ENCODE peak calls at places on chromosomes 3 and 15, in seven cellular contexts. Z is spleen, N is IMR-90, G is astrocyte of the spinal cord, X is lower leg skin, F is cardiac fibroblast, V is uterus. T is an unnamed sample.

GRCh38 chr3:46098319-46098761 is 71.1 kb upstream of the XCR1 start:
- DNase-seq in Z (peak), N (peak), G (peak), X (no peak), F (peak), V (peak), T (peak)

GRCh38 chr15:80988148-80988796 is 1.3 kb downstream of the MESD start:
- DNase-seq in Z (no peak), N (no peak), G (no peak), X (no peak), F (no peak), V (no peak), T (no peak)

GRCh38 chr15:34039506-34040123 is 611 bp upstream of the AVEN start:
- DNase-seq in Z (no peak), N (peak), G (peak), X (no peak), F (no peak), V (no peak), T (peak)

GRCh38 chr3:99128740-99129505 is 227.4 kb upstream of the DCBLD2 start:
- DNase-seq in Z (no peak), N (peak), G (peak), X (no peak), F (peak), V (no peak), T (peak)

GRCh38 chr15:69509131-69509530 is 56.5 kb downstream of the RPLP1 start:
- DNase-seq in Z (no peak), N (peak), G (peak), X (no peak), F (no peak), V (no peak), T (peak)

GRCh38 chr15:34243226-34243625 is 18.4 kb downstream of the EMC4 start:
- DNase-seq in Z (no peak), N (peak), G (no peak), X (no peak), F (peak), V (no peak), T (no peak)

GRCh38 chr3:168511428-168512014 is 415.8 kb upstream of the GOLIM4 start:
- DNase-seq in Z (no peak), N (peak), G (peak), X (no peak), F (peak), V (no peak), T (peak)

GRCh38 chr3:72318504-72319201 is 529.6 kb downstream of the SHQ1 start:
- DNase-seq in Z (no peak), N (peak), G (peak), X (no peak), F (peak), V (no peak), T (no peak)

GRCh38 chr3:31204026-31204795 is 309.8 kb upstream of the GADL1 start:
- DNase-seq in Z (no peak), N (no peak), G (no peak), X (no peak), F (no peak), V (no peak), T (no peak)

GRCh38 chr15:38514601-38515000 is 50.0 kb downstream of the RASGRP1 start:
- DNase-seq in Z (no peak), N (no peak), G (no peak), X (no peak), F (no peak), V (no peak), T (no peak)

GRCh38 chr3:48428863-48429415 is 947 bp downstream of the PLXNB1 start:
- DNase-seq in Z (no peak), N (peak), G (no peak), X (peak), F (peak), V (peak), T (no peak)

GRCh38 chr3:77684115-77684514 is 644.2 kb downstream of the ROBO2 start:
- DNase-seq in Z (no peak), N (no peak), G (no peak), X (no peak), F (no peak), V (no peak), T (no peak)

GRCh38 chr3:49104427-49105291 is at the start of gene QARS1:
- DNase-seq in Z (peak), N (peak), G (peak), X (peak), F (peak), V (peak), T (peak)

GRCh38 chr3:195150194-195151118 is 120.5 kb downstream of the XXYLT1 start:
- DNase-seq in Z (peak), N (peak), G (peak), X (peak), F (peak), V (peak), T (peak)

GRCh38 chr3:43415088-43415487 is 128.7 kb downstream of the SNRK start:
- DNase-seq in Z (no peak), N (no peak), G (no peak), X (no peak), F (no peak), V (no peak), T (no peak)

GRCh38 chr3:194203482-194204035 is 67.6 kb downstream of the HES1 start:
- DNase-seq in Z (no peak), N (no peak), G (no peak), X (no peak), F (no peak), V (no peak), T (peak)

GRCh38 chr15:87354661-87355410 is 901.7 kb downstream of the NTRK3 start:
- DNase-seq in Z (no peak), N (peak), G (peak), X (no peak), F (peak), V (no peak), T (peak)

GRCh38 chr3:127672429-127673190 is at the start of gene ABTB1:
- DNase-seq in Z (peak), N (peak), G (peak), X (peak), F (peak), V (peak), T (peak)

GRCh38 chr3:186902154-186902553 is 28.2 kb upstream of the ST6GAL1 start:
- DNase-seq in Z (no peak), N (no peak), G (peak), X (no peak), F (no peak), V (no peak), T (no peak)

GRCh38 chr3:155805204-155805801 is 775 bp downstream of the C3orf33 start:
- DNase-seq in Z (no peak), N (no peak), G (no peak), X (peak), F (no peak), V (peak), T (peak)

DNA sequence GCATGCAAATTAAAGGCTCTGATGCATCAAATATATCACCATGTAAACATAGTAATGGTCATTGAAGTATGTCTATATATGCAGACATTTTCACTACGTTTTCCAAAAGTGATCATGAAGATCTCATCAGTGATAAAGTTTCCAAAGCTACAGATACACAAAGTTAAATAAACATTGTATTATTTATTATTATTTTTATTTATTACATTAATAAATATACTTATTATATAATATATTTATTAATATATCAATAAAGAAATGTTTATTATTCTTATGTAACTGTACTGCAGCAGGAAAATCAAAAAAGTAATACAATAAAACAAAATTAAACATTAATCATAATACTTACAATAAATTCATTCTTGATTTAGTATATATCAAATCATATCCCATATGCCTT is 791.2 kb downstream of the GBE1 start:
- DNase-seq in Z (no peak), N (no peak), G (no peak), X (no peak), F (no peak), V (no peak), T (no peak)
- H3K4me3 ChIP-seq in Z (no peak), N (no peak), G (no peak), X (no peak), F (no peak), V (no peak), T (no peak)

DNA sequence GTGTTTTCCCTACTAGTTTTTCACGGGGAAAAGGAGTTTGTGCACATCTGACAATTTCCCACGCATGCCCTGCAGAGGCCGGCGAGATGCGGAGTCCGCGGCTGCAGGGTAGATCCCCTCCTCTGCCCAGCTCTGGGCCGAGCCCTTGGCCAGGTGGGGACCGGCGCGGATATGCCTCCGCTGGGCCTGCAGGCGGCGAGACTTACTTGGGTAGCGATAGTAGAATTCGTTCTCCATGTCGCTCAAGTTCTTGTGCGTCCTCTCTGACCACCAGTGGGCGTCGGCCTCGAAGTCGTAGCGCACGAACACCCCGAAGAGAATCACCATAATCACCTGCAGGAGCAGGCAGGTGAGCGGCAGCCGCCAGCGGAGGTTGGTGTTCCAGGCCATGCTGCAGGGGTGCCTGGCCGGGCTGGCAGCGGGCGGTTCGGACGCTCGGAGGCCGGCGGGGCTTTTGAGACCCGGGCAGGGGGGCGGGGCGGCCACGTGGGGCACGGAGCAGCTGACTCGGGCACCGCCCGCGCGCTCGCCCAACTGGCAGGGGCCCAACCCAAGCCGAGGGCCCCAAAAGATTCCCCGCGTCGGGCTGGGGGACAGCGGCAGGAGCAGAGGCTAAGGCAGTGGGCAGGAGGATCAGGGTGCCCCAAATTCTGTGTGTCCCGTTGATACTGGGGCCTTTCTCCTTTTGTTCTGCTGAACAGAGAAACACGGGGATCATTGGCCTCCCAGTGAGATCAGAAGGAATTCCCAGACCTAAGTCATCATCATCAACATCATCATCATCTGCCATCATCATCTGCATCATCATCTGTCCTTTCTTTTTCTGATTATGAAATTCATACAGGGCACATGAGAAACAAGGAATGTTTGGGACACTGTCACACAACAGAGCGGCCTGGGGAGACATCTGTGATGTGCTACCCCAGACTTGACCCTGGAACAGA is at the start of gene RHCG:
- DNase-seq in Z (no peak), N (peak), G (no peak), X (no peak), F (peak), V (no peak), T (peak)
- TF ChIP-seq CTCF in Z (no peak), N (peak), G (peak), X (no peak), F (peak), V (no peak), T (peak)

GRCh38 chr3:63972196-63972595 is 51.1 kb downstream of the PSMD6 start:
- DNase-seq in Z (no peak), N (peak), G (peak), X (no peak), F (peak), V (no peak), T (peak)

GRCh38 chr3:63968612-63969350 is 54.5 kb downstream of the PSMD6 start:
- DNase-seq in Z (no peak), N (peak), G (no peak), X (no peak), F (no peak), V (no peak), T (peak)

GRCh38 chr3:63969866-63970265 is 53.4 kb downstream of the PSMD6 start:
- DNase-seq in Z (no peak), N (no peak), G (no peak), X (no peak), F (no peak), V (no peak), T (no peak)

GRCh38 chr3:63972987-63973386 is 50.3 kb downstream of the PSMD6 start:
- DNase-seq in Z (no peak), N (no peak), G (no peak), X (no peak), F (no peak), V (no peak), T (no peak)

DNA sequence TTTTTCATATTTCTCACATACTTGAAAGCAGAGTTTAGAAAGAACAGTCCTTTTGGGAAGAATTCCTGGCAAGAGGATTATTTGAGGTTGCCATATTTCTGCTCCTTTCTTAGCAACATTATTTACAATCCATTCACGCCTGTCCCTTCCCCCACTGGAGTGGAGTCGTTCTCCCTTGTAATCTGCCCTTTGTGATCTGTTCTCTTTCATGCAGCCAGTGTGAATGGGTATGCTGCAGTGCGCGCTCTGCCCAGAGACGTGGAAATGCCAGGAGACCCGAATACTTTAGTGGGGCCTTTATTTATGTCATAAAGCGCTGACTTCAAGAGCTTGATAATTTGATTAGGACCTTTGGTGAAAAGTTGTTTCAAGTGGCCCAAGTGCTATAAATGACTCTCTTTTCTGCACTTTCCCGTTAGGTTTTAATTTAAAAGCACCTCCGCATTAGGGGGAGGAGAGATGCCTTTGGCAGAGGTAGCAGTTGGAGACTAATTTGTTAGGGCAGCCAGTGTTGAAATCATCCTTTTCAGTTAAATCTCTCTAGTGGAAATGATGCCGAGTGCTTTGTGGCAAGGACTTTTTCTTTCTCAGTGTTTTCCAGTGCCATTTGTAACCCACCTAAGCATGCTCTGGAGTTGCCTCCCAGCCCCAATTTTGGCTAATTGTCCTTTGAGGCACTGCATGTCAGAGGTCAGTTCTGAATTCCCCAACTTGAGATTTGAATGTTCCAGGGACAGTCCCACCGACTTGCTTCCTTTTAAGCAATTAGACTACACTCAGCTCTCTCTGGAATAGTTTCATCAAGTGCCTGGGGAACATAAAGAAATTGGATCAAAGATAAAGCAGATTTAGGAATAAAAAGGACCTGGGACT is 52.5 kb downstream of the PSMD6 start:
- DNase-seq in Z (no peak), N (no peak), G (no peak), X (no peak), F (peak), V (no peak), T (no peak)
- H3K4me3 ChIP-seq in Z (no peak), N (no peak), G (no peak), X (no peak), F (no peak), V (no peak), T (no peak)

GRCh38 chr15:50064674-50065073 is 54.4 kb downstream of the ATP8B4 start:
- DNase-seq in Z (no peak), N (no peak), G (no peak), X (no peak), F (no peak), V (no peak), T (no peak)
- TF ChIP-seq CTCF in Z (no peak), N (no peak), G (no peak), X (no peak), F (no peak), V (no peak), T (no peak)

DNA sequence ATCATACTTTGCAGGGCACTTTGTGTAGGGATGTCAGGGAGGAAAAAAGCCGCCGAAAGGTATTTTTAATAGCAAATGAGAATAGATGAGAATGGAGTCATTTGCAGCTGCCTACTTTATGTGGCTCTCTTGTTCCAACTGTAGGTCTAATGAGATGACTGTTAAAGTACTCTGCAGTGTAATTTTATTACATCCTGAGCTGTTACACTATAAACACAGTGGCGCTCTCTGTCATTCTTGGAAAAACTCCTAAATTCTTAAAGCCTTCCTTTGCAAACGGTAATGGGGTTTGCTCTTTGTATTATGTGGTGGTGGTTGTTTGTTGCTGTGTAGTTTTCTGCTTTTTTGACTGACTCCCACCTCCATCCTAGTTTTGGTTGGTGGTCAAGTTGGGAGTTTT is 56.7 kb upstream of the SKOR1 start:
- DNase-seq in Z (no peak), N (no peak), G (no peak), X (no peak), F (no peak), V (no peak), T (no peak)
- H3K4me3 ChIP-seq in Z (no peak), N (no peak), G (no peak), X (no peak), F (no peak), V (no peak), T (no peak)

GRCh38 chr15:32104061-32104980 is 74.0 kb downstream of the CHRNA7 start:
- DNase-seq in Z (no peak), N (no peak), G (no peak), X (no peak), F (no peak), V (no peak), T (no peak)
- TF ChIP-seq CTCF in Z (no peak), N (no peak), G (no peak), X (no peak), F (no peak), V (no peak), T (no peak)

T was measured in epithelial cell of esophagus.